ENCODE peak calls at places on chromosomes 11 and 22, in eight cellular contexts. R is CD4-positive, alpha-beta T cell; B is fibroblast of lung; T is left ventricle myocardium inferior; W is pancreas; J is CD4-positive, CD25-positive, alpha-beta regulatory T cell; U is aorta; I is heart right ventricle. V is an unnamed sample.

GRCh38 chr11:60951909-60952741 is at the start of gene SLC15A3:
- DNase-seq in R (peak; percentile 34), B (no peak), T (peak; percentile 71), W (no peak), J (peak; percentile 14), U (peak; percentile 84), I (peak; percentile 67), V (peak; percentile 67)

GRCh38 chr11:78177216-78177615 is 11.2 kb downstream of the KCTD21 start:
- DNase-seq in R (no peak), B (no peak), T (no peak), W (no peak), J (no peak), U (no peak), I (no peak), V (no peak)

GRCh38 chr22:46022881-46023512 is 46.0 kb upstream of the WNT7B start:
- DNase-seq in R (no peak), B (no peak), T (no peak), W (no peak), J (no peak), U (peak; percentile 27), I (no peak), V (no peak)

GRCh38 chr11:120694706-120695105 is 183.2 kb downstream of the GRIK4 start:
- DNase-seq in R (no peak), B (no peak), T (no peak), W (no peak), J (no peak), U (no peak), I (no peak), V (no peak)

GRCh38 chr11:67510023-67510345 is 2.0 kb upstream of the CDK2AP2 start:
- DNase-seq in R (no peak), B (peak; percentile 21), T (no peak), W (no peak), J (no peak), U (no peak), I (no peak), V (no peak)

GRCh38 chr11:118634435-118635236 is 27.2 kb downstream of the PHLDB1 start:
- DNase-seq in R (no peak), B (peak; percentile 70), T (peak; percentile 83), W (peak; percentile 85), J (no peak), U (peak; percentile 93), I (peak; percentile 78), V (peak; percentile 93)

GRCh38 chr22:46150615-46151423 is 493 bp downstream of the PPARA start:
- DNase-seq in R (peak; percentile 22), B (no peak), T (no peak), W (peak; percentile 37), J (peak; percentile 53), U (peak; percentile 82), I (no peak), V (peak; percentile 84)

GRCh38 chr11:65572356-65573043 is at the start of gene FAM89B:
- DNase-seq in R (peak; percentile 88), B (peak; percentile 82), T (peak; percentile 95), W (peak; percentile 89), J (peak; percentile 93), U (peak; percentile 96), I (peak; percentile 95), V (peak; percentile 94)

GRCh38 chr22:39170825-39171622 is 18.5 kb upstream of the CBX7 start:
- DNase-seq in R (peak; percentile 63), B (peak; percentile 43), T (peak; percentile 85), W (peak; percentile 71), J (peak; percentile 82), U (peak; percentile 96), I (peak; percentile 83), V (peak; percentile 93)

GRCh38 chr11:16977136-16978020 is 36.8 kb downstream of the PLEKHA7 start:
- DNase-seq in R (no peak), B (no peak), T (no peak), W (no peak), J (no peak), U (no peak), I (no peak), V (no peak)

GRCh38 chr11:86162257-86162656 is 82.3 kb upstream of the EED start:
- DNase-seq in R (no peak), B (peak; percentile 92), T (peak; percentile 34), W (no peak), J (no peak), U (no peak), I (peak; percentile 37), V (peak; percentile 66)

DNA sequence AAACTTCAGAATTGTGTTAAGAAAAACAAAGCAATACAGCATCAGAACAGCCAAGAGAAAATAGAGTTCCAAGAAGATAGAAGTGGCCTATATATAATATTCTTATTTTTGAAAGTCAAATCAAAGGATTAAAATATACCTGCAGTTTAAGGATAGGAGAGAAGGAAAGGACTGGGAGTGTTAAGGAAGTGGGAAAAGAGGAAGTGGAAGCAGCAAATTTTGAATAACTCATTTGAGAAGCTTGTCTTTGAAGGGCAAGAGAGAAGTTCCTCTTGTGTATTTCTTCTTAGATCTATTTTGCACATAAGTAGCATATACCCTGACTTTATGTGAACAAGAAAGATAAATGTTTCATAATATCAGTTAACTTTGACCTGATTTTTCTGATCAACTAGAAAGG is 62.6 kb upstream of the SLC17A6 start:
- DNase-seq in R (no peak), B (no peak), T (no peak), W (no peak), J (no peak), U (no peak), I (no peak), V (no peak)
- H3K27ac ChIP-seq in R (no peak overlapping the region), B (no peak overlapping the region), T (no peak overlapping the region), W (no peak overlapping the region), J (no peak overlapping the region), U (no peak overlapping the region), I (no peak overlapping the region), V (no peak overlapping the region)

GRCh38 chr22:26708256-26709009 is 51.0 kb downstream of the MIAT start:
- DNase-seq in R (no peak), B (peak; percentile 35), T (no peak), W (no peak), J (no peak), U (no peak), I (no peak), V (no peak)

GRCh38 chr22:26712158-26712557 is 54.8 kb downstream of the MIAT start:
- DNase-seq in R (no peak), B (no peak), T (no peak), W (no peak), J (no peak), U (no peak), I (no peak), V (no peak)

GRCh38 chr22:26711205-26711958 is 54.0 kb downstream of the MIAT start:
- DNase-seq in R (no peak), B (no peak), T (no peak), W (no peak), J (peak; percentile 23), U (no peak), I (no peak), V (no peak)

GRCh38 chr22:26707581-26707980 is 50.2 kb downstream of the MIAT start:
- DNase-seq in R (no peak), B (peak; percentile 56), T (no peak), W (no peak), J (no peak), U (no peak), I (no peak), V (no peak)

GRCh38 chr22:26709617-26710390 is 52.4 kb downstream of the MIAT start:
- DNase-seq in R (no peak), B (peak; percentile 76), T (no peak), W (no peak), J (no peak), U (no peak), I (no peak), V (no peak)
- H3K27ac ChIP-seq in R (no peak overlapping the region), B (peak overlapping the region; percentile 87), T (peak overlapping the region; percentile 20), W (no peak overlapping the region), J (no peak overlapping the region), U (no peak overlapping the region), I (no peak overlapping the region), V (no peak overlapping the region)

GRCh38 chr22:32760815-32761214 is 40.7 kb upstream of the TIMP3 start:
- DNase-seq in R (no peak), B (no peak), T (peak; percentile 43), W (no peak), J (no peak), U (no peak), I (no peak), V (peak; percentile 67)

GRCh38 chr22:32761251-32761903 is 40.1 kb upstream of the TIMP3 start:
- DNase-seq in R (no peak), B (peak; percentile 80), T (no peak), W (no peak), J (no peak), U (no peak), I (no peak), V (no peak)

GRCh38 chr22:32765117-32765618 is 36.3 kb upstream of the TIMP3 start:
- DNase-seq in R (no peak), B (peak; percentile 50), T (no peak), W (no peak), J (no peak), U (no peak), I (no peak), V (no peak)

GRCh38 chr22:32760396-32760795 is 41.1 kb upstream of the TIMP3 start:
- DNase-seq in R (no peak), B (no peak), T (no peak), W (no peak), J (no peak), U (no peak), I (no peak), V (no peak)

DNA sequence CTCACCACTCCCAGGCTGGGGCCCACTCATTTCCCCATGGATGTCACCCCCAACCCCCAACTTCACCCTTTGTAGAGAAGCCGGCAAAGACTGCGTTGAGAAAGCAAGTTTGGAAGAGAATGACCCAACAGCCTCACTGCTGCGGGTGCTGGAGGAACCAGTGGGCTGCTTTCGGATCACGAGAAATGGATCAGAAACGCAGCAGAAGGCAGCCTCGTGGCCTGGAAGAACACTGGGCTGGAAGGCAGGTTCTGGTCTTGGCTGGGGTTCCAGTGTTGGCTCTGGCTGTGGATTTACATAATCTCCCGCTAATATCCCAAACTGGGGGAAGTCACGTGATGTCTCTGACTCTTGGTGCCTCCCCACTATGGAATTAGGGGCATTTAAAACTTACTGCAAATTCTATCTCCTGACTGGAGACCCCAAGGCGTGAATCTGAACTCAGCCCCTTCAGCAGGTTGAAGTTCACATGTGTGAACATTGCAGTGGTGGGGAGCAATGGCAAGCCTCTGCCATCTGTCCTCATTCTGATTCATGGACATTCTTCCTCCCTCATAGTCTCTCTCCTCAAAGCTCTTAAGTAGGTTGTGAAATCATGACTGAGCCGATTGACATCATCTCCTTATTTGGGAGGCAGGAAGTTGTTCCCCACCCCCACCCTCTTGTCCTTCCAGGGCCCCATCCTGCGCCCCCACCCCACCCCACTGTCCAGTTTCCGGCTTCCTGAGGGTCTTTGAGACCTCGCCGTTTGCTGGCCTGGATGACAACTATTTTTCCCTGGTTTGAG is 37.0 kb upstream of the TIMP3 start:
- DNase-seq in R (no peak), B (peak; percentile 91), T (peak; percentile 65), W (no peak), J (no peak), U (no peak), I (peak; percentile 47), V (peak; percentile 76)
- H3K27ac ChIP-seq in R (no peak overlapping the region), B (peak overlapping the region; percentile 40), T (peak overlapping the region; percentile 82), W (no peak overlapping the region), J (no peak overlapping the region), U (no peak overlapping the region), I (peak overlapping the region; percentile 81), V (peak overlapping the region; percentile 83)

DNA sequence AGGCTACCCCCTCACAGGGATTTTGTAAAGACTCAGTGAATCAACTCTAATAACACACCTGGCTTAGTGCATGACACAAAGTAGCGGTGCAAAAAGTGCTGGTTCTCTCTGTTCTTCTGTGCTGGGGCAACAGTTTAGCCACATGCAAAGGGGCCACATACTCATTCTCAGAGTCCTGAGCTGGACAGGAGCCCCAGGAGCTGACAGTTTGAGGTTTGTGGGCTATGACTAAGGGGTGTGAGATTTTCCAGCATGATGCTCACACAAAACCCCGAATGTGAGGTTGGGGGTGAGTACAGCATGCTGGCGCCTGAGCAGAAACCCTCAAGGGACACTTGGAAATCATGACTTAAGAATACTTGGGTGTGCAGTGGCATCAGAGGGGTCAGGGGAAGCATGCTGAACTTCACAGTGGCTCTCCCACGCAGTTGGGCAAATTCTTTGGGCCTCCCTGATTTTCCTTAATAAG is 31.1 kb downstream of the TMPRSS5 start:
- DNase-seq in R (no peak), B (peak; percentile 99), T (no peak), W (no peak), J (no peak), U (no peak), I (no peak), V (no peak)
- H3K27ac ChIP-seq in R (no peak overlapping the region), B (no peak overlapping the region), T (no peak overlapping the region), W (no peak overlapping the region), J (no peak overlapping the region), U (peak overlapping the region; percentile 2), I (no peak overlapping the region), V (no peak overlapping the region)